ENCODE peak calls at places on chromosomes 12 and 14, in eight cellular contexts. C is neural progenitor cell, P is astrocyte, H is hepatocyte, Z is GM23248, U is fibroblast of lung, Y is A673, S is keratinocyte. L is an unnamed sample.

GRCh38 chr12:32261638-32262037 is 137.7 kb upstream of the FGD4 start:
- DNase-seq in C (peak), P (no peak), H (no peak), Z (no peak), U (no peak), Y (no peak), S (no peak), L (no peak)

GRCh38 chr12:62934799-62935674 is at the start of gene PPM1H:
- DNase-seq in C (peak), P (peak), H (peak), Z (peak), U (no peak), Y (peak), S (no peak), L (peak)

GRCh38 chr12:20450591-20450990 is 82.3 kb downstream of the PDE3A start:
- DNase-seq in C (no peak), P (peak), H (no peak), Z (no peak), U (peak), Y (no peak), S (no peak), L (no peak)

GRCh38 chr14:22471545-22472121 is 117.4 kb downstream of the DAD1 start:
- DNase-seq in C (peak), P (peak), H (peak), Z (no peak), U (peak), Y (peak), S (no peak), L (peak)

GRCh38 chr14:70448633-70449032 is 3.3 kb upstream of the ADAM21 start:
- DNase-seq in C (no peak), P (no peak), H (peak), Z (peak), U (no peak), Y (no peak), S (no peak), L (peak)

GRCh38 chr14:42374332-42374731 is 767.7 kb downstream of the LRFN5 start:
- DNase-seq in C (no peak), P (no peak), H (no peak), Z (no peak), U (no peak), Y (no peak), S (no peak), L (no peak)

GRCh38 chr14:48526307-48526706 is 850.9 kb upstream of the MDGA2 start:
- DNase-seq in C (no peak), P (no peak), H (no peak), Z (no peak), U (no peak), Y (no peak), S (no peak), L (no peak)

GRCh38 chr14:75527449-75528163 is 5.3 kb downstream of the BATF start:
- DNase-seq in C (no peak), P (no peak), H (no peak), Z (no peak), U (no peak), Y (no peak), S (no peak), L (no peak)

GRCh38 chr14:98957211-98958047 is 314.6 kb downstream of the BCL11B start:
- DNase-seq in C (no peak), P (peak), H (peak), Z (peak), U (peak), Y (no peak), S (peak), L (peak)

GRCh38 chr12:71664411-71665108 is 459 bp downstream of the THAP2 start:
- DNase-seq in C (no peak), P (peak), H (no peak), Z (peak), U (peak), Y (no peak), S (no peak), L (peak)

GRCh38 chr14:65804752-65805473 is 392.4 kb downstream of the FUT8 start:
- DNase-seq in C (no peak), P (no peak), H (no peak), Z (no peak), U (no peak), Y (no peak), S (no peak), L (no peak)

GRCh38 chr12:75878382-75878720 is 153.2 kb downstream of the PHLDA1 start:
- DNase-seq in C (no peak), P (no peak), H (peak), Z (no peak), U (no peak), Y (no peak), S (peak), L (peak)

GRCh38 chr12:50986961-50987737 is 34.8 kb downstream of the HIGD1C start:
- DNase-seq in C (peak), P (peak), H (peak), Z (peak), U (peak), Y (peak), S (no peak), L (peak)

GRCh38 chr12:130770413-130771028 is 54.4 kb upstream of the RIMBP2 start:
- DNase-seq in C (no peak), P (no peak), H (no peak), Z (no peak), U (no peak), Y (no peak), S (no peak), L (no peak)

GRCh38 chr12:32946504-32947131 is 50.0 kb upstream of the PKP2 start:
- DNase-seq in C (no peak), P (no peak), H (no peak), Z (no peak), U (no peak), Y (no peak), S (no peak), L (no peak)

GRCh38 chr12:86748874-86749273 is 492.7 kb upstream of the MGAT4C start:
- DNase-seq in C (no peak), P (no peak), H (no peak), Z (no peak), U (no peak), Y (peak), S (no peak), L (no peak)

GRCh38 chr12:31035944-31036665 is 37.6 kb upstream of the DDX11 start:
- DNase-seq in C (no peak), P (peak), H (no peak), Z (peak), U (peak), Y (peak), S (no peak), L (no peak)

GRCh38 chr12:6772729-6773661 is 675 bp downstream of the LAG3 start:
- DNase-seq in C (peak), P (no peak), H (no peak), Z (no peak), U (no peak), Y (no peak), S (no peak), L (no peak)

GRCh38 chr14:22553445-22553844 is 35.6 kb downstream of the DAD1 start:
- DNase-seq in C (no peak), P (no peak), H (no peak), Z (no peak), U (no peak), Y (no peak), S (no peak), L (no peak)

GRCh38 chr12:62860501-62861156 is 74.3 kb downstream of the PPM1H start:
- DNase-seq in C (no peak), P (no peak), H (no peak), Z (no peak), U (no peak), Y (no peak), S (no peak), L (no peak)

GRCh38 chr12:118120579-118121363 is 15.2 kb upstream of the PEBP1 start:
- DNase-seq in C (peak), P (peak), H (peak), Z (peak), U (peak), Y (peak), S (no peak), L (peak)

GRCh38 chr14:49294736-49295135 is 291.4 kb downstream of the RPS29 start:
- DNase-seq in C (peak), P (no peak), H (no peak), Z (no peak), U (no peak), Y (no peak), S (no peak), L (no peak)

GRCh38 chr14:105917933-105918436 is 391.6 kb downstream of the TMEM121 start:
- DNase-seq in C (no peak), P (no peak), H (no peak), Z (no peak), U (no peak), Y (no peak), S (no peak), L (no peak)

GRCh38 chr12:115618105-115618504 is 659.4 kb downstream of the MED13L start:
- DNase-seq in C (no peak), P (no peak), H (no peak), Z (no peak), U (no peak), Y (no peak), S (no peak), L (no peak)

GRCh38 chr12:20798561-20798960 is 11.9 kb upstream of the SLCO1B3 start:
- DNase-seq in C (peak), P (peak), H (peak), Z (peak), U (peak), Y (peak), S (no peak), L (no peak)

GRCh38 chr12:10672231-10672868 is 1.5 kb downstream of the STYK1 start:
- DNase-seq in C (no peak), P (no peak), H (no peak), Z (no peak), U (no peak), Y (no peak), S (no peak), L (no peak)

GRCh38 chr12:89072303-89073026 is 279.8 kb downstream of the DUSP6 start:
- DNase-seq in C (peak), P (no peak), H (no peak), Z (no peak), U (no peak), Y (no peak), S (no peak), L (no peak)

GRCh38 chr12:31702047-31702446 is 26.8 kb downstream of the AMN1 start:
- DNase-seq in C (peak), P (peak), H (peak), Z (peak), U (peak), Y (peak), S (no peak), L (peak)

GRCh38 chr12:3752096-3752709 is 706 bp downstream of the CRACR2A start:
- DNase-seq in C (no peak), P (no peak), H (peak), Z (peak), U (peak), Y (no peak), S (no peak), L (no peak)

GRCh38 chr12:30440826-30441602 is 254.7 kb downstream of the IPO8 start:
- DNase-seq in C (peak), P (no peak), H (peak), Z (peak), U (peak), Y (peak), S (no peak), L (no peak)

GRCh38 chr12:82524636-82525035 is 162.1 kb upstream of the TMTC2 start:
- DNase-seq in C (no peak), P (no peak), H (no peak), Z (no peak), U (no peak), Y (no peak), S (no peak), L (no peak)

GRCh38 chr14:104186575-104186974 is 48.2 kb downstream of the KIF26A start:
- DNase-seq in C (no peak), P (no peak), H (no peak), Z (no peak), U (no peak), Y (no peak), S (no peak), L (no peak)

GRCh38 chr14:81401420-81402122 is 1.4 kb upstream of the STON2 start:
- DNase-seq in C (no peak), P (peak), H (no peak), Z (peak), U (peak), Y (no peak), S (peak), L (peak)

DNA sequence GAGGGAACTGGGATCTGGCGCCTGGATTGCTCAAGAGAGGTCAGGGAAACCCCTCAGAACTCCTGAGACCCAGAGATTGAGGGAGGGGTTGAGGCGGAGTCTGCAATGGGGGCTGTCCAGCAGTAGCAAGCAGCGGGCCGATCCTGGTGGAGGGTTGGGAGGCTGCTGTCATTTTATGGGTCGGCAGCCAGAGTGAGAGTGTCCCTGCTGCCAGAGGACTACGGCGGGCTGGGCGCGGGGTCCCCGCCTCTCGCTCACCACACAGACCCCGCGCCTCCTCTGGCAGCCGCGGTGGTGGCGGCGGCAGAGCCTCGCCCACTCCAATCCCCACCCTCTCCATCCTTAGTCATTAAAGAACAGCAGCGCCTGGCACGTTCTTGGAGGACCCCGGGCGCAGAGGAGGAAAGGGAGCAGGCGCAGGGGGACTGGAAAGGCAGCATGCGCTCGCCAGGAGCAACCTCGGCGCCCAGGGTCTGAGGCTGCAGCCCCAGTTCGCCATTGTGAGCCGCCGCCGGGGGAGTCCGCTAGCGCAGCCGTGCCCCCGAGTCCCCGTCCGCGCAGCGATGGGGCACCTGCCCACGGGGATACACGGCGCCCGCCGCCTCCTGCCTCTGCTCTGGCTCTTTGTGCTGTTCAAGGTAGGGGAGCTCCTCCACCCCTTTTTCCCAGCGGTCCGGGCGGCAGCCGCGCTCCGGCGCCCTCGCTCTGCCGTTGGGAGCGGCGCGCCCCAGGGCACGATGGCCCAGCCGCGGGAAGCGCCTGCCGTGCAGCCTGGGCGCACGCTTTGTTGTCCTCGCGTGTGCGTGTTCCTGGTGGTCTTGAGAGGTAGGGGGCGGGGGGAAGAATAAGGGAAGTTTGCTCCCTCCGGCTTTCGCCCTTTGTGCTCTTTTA is at the start of gene PTPRO:
- DNase-seq in C (peak), P (peak), H (peak), Z (peak), U (peak), Y (peak), S (no peak), L (peak)
- TF ChIP-seq EZH2 in C (no peak), P (no peak), H (no peak), Z (no peak), U (no peak), Y (no peak), S (no peak), L (no peak)

GRCh38 chr14:102922490-102923200 is at the start of gene AMN:
- DNase-seq in C (peak), P (no peak), H (peak), Z (peak), U (no peak), Y (no peak), S (no peak), L (no peak)

GRCh38 chr14:102924632-102925588 is 2.4 kb downstream of the AMN start:
- DNase-seq in C (no peak), P (no peak), H (no peak), Z (no peak), U (no peak), Y (no peak), S (no peak), L (no peak)

GRCh38 chr14:102925646-102926045 is 3.2 kb downstream of the AMN start:
- DNase-seq in C (no peak), P (no peak), H (no peak), Z (no peak), U (no peak), Y (no peak), S (no peak), L (no peak)

GRCh38 chr14:102923201-102923919 is 897 bp downstream of the AMN start:
- DNase-seq in C (peak), P (no peak), H (peak), Z (no peak), U (no peak), Y (no peak), S (no peak), L (no peak)

GRCh38 chr14:102923920-102924486 is 1.5 kb downstream of the AMN start:
- DNase-seq in C (no peak), P (no peak), H (peak), Z (no peak), U (no peak), Y (no peak), S (no peak), L (no peak)
- TF ChIP-seq EZH2 in C (peak), P (no peak), H (peak), Z (no peak), U (no peak), Y (no peak), S (no peak), L (no peak)

GRCh38 chr12:120498870-120499515 is 3.1 kb downstream of the DYNLL1 start:
- DNase-seq in C (no peak), P (no peak), H (no peak), Z (no peak), U (no peak), Y (no peak), S (no peak), L (no peak)

GRCh38 chr12:120496353-120497340 is 734 bp downstream of the DYNLL1 start:
- DNase-seq in C (peak), P (peak), H (peak), Z (peak), U (peak), Y (peak), S (no peak), L (peak)

GRCh38 chr12:120504587-120504986 is 8.7 kb downstream of the DYNLL1 start:
- DNase-seq in C (no peak), P (no peak), H (no peak), Z (no peak), U (no peak), Y (no peak), S (no peak), L (no peak)

GRCh38 chr12:120497524-120498150 is 1.7 kb downstream of the DYNLL1 start:
- DNase-seq in C (no peak), P (peak), H (no peak), Z (peak), U (peak), Y (no peak), S (no peak), L (no peak)

GRCh38 chr12:120500577-120500976 is 4.7 kb downstream of the DYNLL1 start:
- DNase-seq in C (no peak), P (no peak), H (no peak), Z (peak), U (no peak), Y (no peak), S (no peak), L (no peak)
- TF ChIP-seq EZH2 in C (no peak), P (no peak), H (no peak), Z (no peak), U (no peak), Y (no peak), S (no peak), L (no peak)

DNA sequence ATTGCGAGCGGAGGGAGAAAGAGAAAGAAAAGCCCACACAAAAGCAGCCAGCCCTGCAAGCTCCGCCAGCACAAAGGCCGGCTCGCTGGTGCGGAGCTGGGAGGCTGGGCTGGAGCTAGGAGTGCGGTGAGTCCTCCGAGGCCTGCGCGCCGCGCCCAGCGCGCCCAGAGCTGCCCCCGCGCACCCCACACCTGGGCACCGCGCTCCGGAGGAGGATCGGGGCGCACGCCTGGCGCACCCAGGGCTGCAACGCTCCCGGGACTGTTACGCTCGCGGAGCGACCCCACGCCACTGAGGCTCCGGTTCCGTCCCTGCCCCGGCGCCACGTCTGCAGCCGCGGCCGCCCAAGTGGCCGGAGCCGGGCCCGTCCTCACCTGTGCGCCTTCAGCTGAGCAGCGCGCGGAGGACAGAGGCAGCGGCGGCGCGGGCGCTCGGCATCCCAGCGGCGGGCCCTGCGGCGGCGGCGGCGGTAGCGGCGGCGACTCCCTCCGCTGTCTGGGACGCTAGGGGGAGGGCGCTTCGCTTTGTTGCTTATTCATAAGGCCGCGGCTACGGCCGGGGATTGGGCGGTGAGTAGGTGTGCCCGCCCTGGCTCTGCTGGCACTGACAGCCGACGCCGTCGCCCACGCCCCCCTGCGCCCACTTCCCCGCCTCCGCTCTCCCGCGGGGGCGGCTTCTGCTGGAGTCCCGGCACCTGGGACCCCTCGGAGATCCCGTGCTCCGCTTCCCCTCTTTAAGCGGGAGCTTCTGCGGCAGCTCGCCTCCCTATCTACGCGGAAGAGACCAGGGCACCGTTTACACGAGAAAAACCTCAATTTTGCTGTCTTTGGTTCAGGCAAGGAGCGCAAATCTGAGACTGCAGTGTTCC is at the start of gene ARMH4:
- DNase-seq in C (peak), P (peak), H (peak), Z (peak), U (peak), Y (peak), S (peak), L (peak)
- TF ChIP-seq EZH2 in C (peak), P (no peak), H (no peak), Z (no peak), U (no peak), Y (no peak), S (no peak), L (peak)

DNA sequence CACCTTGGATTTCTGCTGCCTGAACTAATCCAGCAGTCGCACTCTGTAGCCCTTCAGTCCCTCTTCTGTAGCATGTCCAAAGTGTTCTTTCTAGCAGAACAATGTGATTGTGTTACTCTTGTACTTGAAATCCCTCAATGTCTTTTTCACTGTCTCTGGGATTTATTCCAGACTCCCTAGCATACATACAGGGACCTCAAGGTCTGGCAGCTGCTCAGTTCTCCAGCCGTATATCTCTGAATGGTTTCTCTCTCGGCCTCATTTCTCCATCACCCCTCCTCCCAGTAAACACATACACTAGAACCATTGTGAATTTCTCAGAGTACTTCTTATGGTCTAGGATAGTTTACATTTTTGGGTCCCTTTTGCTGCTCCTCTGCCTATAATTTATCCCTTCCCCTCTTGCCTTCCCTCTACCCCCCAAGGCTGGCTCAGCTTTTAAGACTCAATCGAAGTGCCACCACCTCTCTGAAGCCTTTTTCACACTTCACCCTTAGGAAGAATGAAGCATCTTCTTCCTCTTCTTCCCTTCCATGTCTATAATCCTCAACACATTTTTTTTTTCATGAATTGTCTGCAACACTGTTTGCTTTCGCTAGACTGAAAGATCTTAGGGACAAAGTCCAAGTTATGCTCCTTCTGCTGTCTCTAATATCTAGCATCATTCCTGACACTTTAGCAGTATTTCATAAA is 446.2 kb downstream of the ZFP36L1 start:
- DNase-seq in C (no peak), P (no peak), H (no peak), Z (no peak), U (no peak), Y (no peak), S (no peak), L (no peak)
- TF ChIP-seq EZH2 in C (no peak), P (no peak), H (no peak), Z (no peak), U (no peak), Y (no peak), S (no peak), L (no peak)

L was measured in mammary epithelial cell.